ENCODE peak calls at places on chromosomes 7 and 10, in six cellular contexts. One of them, this sample, is unnamed. For H3K27me3 and H3K36me3, the result is how much of the 10 kb centered on the place peaks cover.

GRCh38 chr7:36175872-36176271 is 22.8 kb downstream of the EEPD1 start:
- DNase-seq in lower lobe of right lung: peak
- DNase-seq in mesenchymal stem cell: no peak
- DNase-seq in CD4-positive, alpha-beta memory T cell: no peak
- DNase-seq in BJ: no peak
- DNase-seq in cardiac muscle cell: no peak
- DNase-seq in this sample: no peak

GRCh38 chr10:63515002-63515763 is 6.0 kb upstream of the REEP3 start:
- DNase-seq in lower lobe of right lung: no peak
- DNase-seq in mesenchymal stem cell: peak
- DNase-seq in CD4-positive, alpha-beta memory T cell: peak
- DNase-seq in BJ: no peak
- DNase-seq in cardiac muscle cell: peak
- DNase-seq in this sample: peak

GRCh38 chr7:86667732-86668131 is 24.0 kb downstream of the GRM3 start:
- DNase-seq in lower lobe of right lung: no peak
- DNase-seq in mesenchymal stem cell: no peak
- DNase-seq in CD4-positive, alpha-beta memory T cell: no peak
- DNase-seq in BJ: no peak
- DNase-seq in cardiac muscle cell: peak
- DNase-seq in this sample: no peak

GRCh38 chr10:57395921-57396320 is 871.8 kb downstream of the IPMK start:
- DNase-seq in lower lobe of right lung: no peak
- DNase-seq in mesenchymal stem cell: peak
- DNase-seq in CD4-positive, alpha-beta memory T cell: no peak
- DNase-seq in BJ: no peak
- DNase-seq in cardiac muscle cell: no peak
- DNase-seq in this sample: peak

GRCh38 chr10:86757110-86757790 is 831 bp downstream of the BMPR1A start:
- DNase-seq in lower lobe of right lung: peak
- DNase-seq in mesenchymal stem cell: peak
- DNase-seq in CD4-positive, alpha-beta memory T cell: no peak
- DNase-seq in BJ: no peak
- DNase-seq in cardiac muscle cell: peak
- DNase-seq in this sample: peak

GRCh38 chr10:53358536-53358935 is 586.0 kb upstream of the MBL2 start:
- DNase-seq in lower lobe of right lung: no peak
- DNase-seq in mesenchymal stem cell: no peak
- DNase-seq in CD4-positive, alpha-beta memory T cell: no peak
- DNase-seq in BJ: no peak
- DNase-seq in cardiac muscle cell: no peak
- DNase-seq in this sample: no peak

GRCh38 chr7:16900212-16900768 is 18.5 kb upstream of the AGR3 start:
- DNase-seq in lower lobe of right lung: no peak
- DNase-seq in mesenchymal stem cell: no peak
- DNase-seq in CD4-positive, alpha-beta memory T cell: no peak
- DNase-seq in BJ: no peak
- DNase-seq in cardiac muscle cell: no peak
- DNase-seq in this sample: peak

GRCh38 chr7:70752794-70753241 is 379.1 kb upstream of the GALNT17 start:
- DNase-seq in lower lobe of right lung: no peak
- DNase-seq in mesenchymal stem cell: peak
- DNase-seq in CD4-positive, alpha-beta memory T cell: no peak
- DNase-seq in BJ: no peak
- DNase-seq in cardiac muscle cell: no peak
- DNase-seq in this sample: no peak

GRCh38 chr10:71608863-71609768 is 110.5 kb downstream of the C10orf105 start:
- DNase-seq in lower lobe of right lung: peak
- DNase-seq in mesenchymal stem cell: peak
- DNase-seq in CD4-positive, alpha-beta memory T cell: peak
- DNase-seq in BJ: no peak
- DNase-seq in cardiac muscle cell: peak
- DNase-seq in this sample: peak

GRCh38 chr10:52644678-52645434 is 127.7 kb downstream of the MBL2 start:
- DNase-seq in lower lobe of right lung: no peak
- DNase-seq in mesenchymal stem cell: peak
- DNase-seq in CD4-positive, alpha-beta memory T cell: no peak
- DNase-seq in BJ: no peak
- DNase-seq in cardiac muscle cell: peak
- DNase-seq in this sample: peak

GRCh38 chr10:74419491-74420466 is 268.8 kb downstream of the ADK start:
- DNase-seq in lower lobe of right lung: no peak
- DNase-seq in mesenchymal stem cell: peak
- DNase-seq in CD4-positive, alpha-beta memory T cell: peak
- DNase-seq in BJ: no peak
- DNase-seq in cardiac muscle cell: no peak
- DNase-seq in this sample: peak

GRCh38 chr7:50293509-50294179 is 10.9 kb upstream of the IKZF1 start:
- DNase-seq in lower lobe of right lung: no peak
- DNase-seq in mesenchymal stem cell: no peak
- DNase-seq in CD4-positive, alpha-beta memory T cell: no peak
- DNase-seq in BJ: no peak
- DNase-seq in cardiac muscle cell: no peak
- DNase-seq in this sample: no peak

GRCh38 chr10:132064771-132065437 is 842 bp upstream of the JAKMIP3 start:
- DNase-seq in lower lobe of right lung: no peak
- DNase-seq in mesenchymal stem cell: no peak
- DNase-seq in CD4-positive, alpha-beta memory T cell: no peak
- DNase-seq in BJ: no peak
- DNase-seq in cardiac muscle cell: peak
- DNase-seq in this sample: no peak

GRCh38 chr7:129611246-129612111 is at the start of gene NRF1:
- DNase-seq in lower lobe of right lung: peak
- DNase-seq in mesenchymal stem cell: peak
- DNase-seq in CD4-positive, alpha-beta memory T cell: peak
- DNase-seq in BJ: peak
- DNase-seq in cardiac muscle cell: peak
- DNase-seq in this sample: peak

GRCh38 chr10:43055991-43056567 is 20.8 kb upstream of the RET start:
- DNase-seq in lower lobe of right lung: peak
- DNase-seq in mesenchymal stem cell: no peak
- DNase-seq in CD4-positive, alpha-beta memory T cell: no peak
- DNase-seq in BJ: no peak
- DNase-seq in cardiac muscle cell: no peak
- DNase-seq in this sample: no peak

GRCh38 chr10:3782456-3783312 is 2.3 kb downstream of the KLF6 start:
- DNase-seq in lower lobe of right lung: peak
- DNase-seq in mesenchymal stem cell: peak
- DNase-seq in CD4-positive, alpha-beta memory T cell: peak
- DNase-seq in BJ: peak
- DNase-seq in cardiac muscle cell: peak
- DNase-seq in this sample: peak

GRCh38 chr10:82757907-82758306 is 882.9 kb downstream of the NRG3 start:
- DNase-seq in lower lobe of right lung: no peak
- DNase-seq in mesenchymal stem cell: no peak
- DNase-seq in CD4-positive, alpha-beta memory T cell: no peak
- DNase-seq in BJ: no peak
- DNase-seq in cardiac muscle cell: no peak
- DNase-seq in this sample: no peak

GRCh38 chr10:27153855-27154198 is 357 bp downstream of the YME1L1 start:
- DNase-seq in lower lobe of right lung: no peak
- DNase-seq in mesenchymal stem cell: no peak
- DNase-seq in CD4-positive, alpha-beta memory T cell: no peak
- DNase-seq in BJ: no peak
- DNase-seq in cardiac muscle cell: peak
- DNase-seq in this sample: peak

GRCh38 chr7:50303082-50303893 is 1.2 kb upstream of the IKZF1 start:
- DNase-seq in lower lobe of right lung: no peak
- DNase-seq in mesenchymal stem cell: no peak
- DNase-seq in CD4-positive, alpha-beta memory T cell: peak
- DNase-seq in BJ: no peak
- DNase-seq in cardiac muscle cell: no peak
- DNase-seq in this sample: no peak

GRCh38 chr10:122471531-122472177 is 10.3 kb downstream of the HTRA1 start:
- DNase-seq in lower lobe of right lung: no peak
- DNase-seq in mesenchymal stem cell: no peak
- DNase-seq in CD4-positive, alpha-beta memory T cell: no peak
- DNase-seq in BJ: no peak
- DNase-seq in cardiac muscle cell: no peak
- DNase-seq in this sample: peak

GRCh38 chr7:30225863-30226361 is 58.5 kb upstream of the ZNRF2 start:
- DNase-seq in lower lobe of right lung: peak
- DNase-seq in mesenchymal stem cell: peak
- DNase-seq in CD4-positive, alpha-beta memory T cell: no peak
- DNase-seq in BJ: no peak
- DNase-seq in cardiac muscle cell: peak
- DNase-seq in this sample: peak

GRCh38 chr10:89062861-89063260 is 72.3 kb downstream of the FAS start:
- DNase-seq in lower lobe of right lung: no peak
- DNase-seq in mesenchymal stem cell: no peak
- DNase-seq in CD4-positive, alpha-beta memory T cell: no peak
- DNase-seq in BJ: no peak
- DNase-seq in cardiac muscle cell: no peak
- DNase-seq in this sample: no peak

GRCh38 chr10:5563991-5564536 is 39.3 kb downstream of the CALML3 start:
- DNase-seq in lower lobe of right lung: peak
- DNase-seq in mesenchymal stem cell: peak
- DNase-seq in CD4-positive, alpha-beta memory T cell: peak
- DNase-seq in BJ: no peak
- DNase-seq in cardiac muscle cell: no peak
- DNase-seq in this sample: peak

GRCh38 chr7:123305840-123306375 is 106.1 kb upstream of the SLC13A1 start:
- DNase-seq in lower lobe of right lung: no peak
- DNase-seq in mesenchymal stem cell: no peak
- DNase-seq in CD4-positive, alpha-beta memory T cell: no peak
- DNase-seq in BJ: no peak
- DNase-seq in cardiac muscle cell: no peak
- DNase-seq in this sample: no peak

GRCh38 chr10:122786269-122786668 is 59.4 kb downstream of the CUZD1 start:
- DNase-seq in lower lobe of right lung: no peak
- DNase-seq in mesenchymal stem cell: no peak
- DNase-seq in CD4-positive, alpha-beta memory T cell: peak
- DNase-seq in BJ: no peak
- DNase-seq in cardiac muscle cell: peak
- DNase-seq in this sample: peak

GRCh38 chr10:13712799-13713581 is 126.2 kb downstream of the PRPF18 start:
- DNase-seq in lower lobe of right lung: peak
- DNase-seq in mesenchymal stem cell: peak
- DNase-seq in CD4-positive, alpha-beta memory T cell: no peak
- DNase-seq in BJ: peak
- DNase-seq in cardiac muscle cell: no peak
- DNase-seq in this sample: peak

GRCh38 chr7:137932881-137933269 is 69.0 kb downstream of the CREB3L2 start:
- DNase-seq in lower lobe of right lung: no peak
- DNase-seq in mesenchymal stem cell: peak
- DNase-seq in CD4-positive, alpha-beta memory T cell: no peak
- DNase-seq in BJ: peak
- DNase-seq in cardiac muscle cell: no peak
- DNase-seq in this sample: peak

GRCh38 chr7:43112941-43113621 is 634 bp downstream of the HECW1 start:
- DNase-seq in lower lobe of right lung: no peak
- DNase-seq in mesenchymal stem cell: peak
- DNase-seq in CD4-positive, alpha-beta memory T cell: no peak
- DNase-seq in BJ: no peak
- DNase-seq in cardiac muscle cell: peak
- DNase-seq in this sample: no peak
- H3K27me3 ChIP-seq in lower lobe of right lung: half or more
- H3K27me3 ChIP-seq in mesenchymal stem cell: under half
- H3K27me3 ChIP-seq in CD4-positive, alpha-beta memory T cell: under half
- H3K27me3 ChIP-seq in BJ: under half
- H3K27me3 ChIP-seq in cardiac muscle cell: half or more
- H3K27me3 ChIP-seq in this sample: under half

DNA sequence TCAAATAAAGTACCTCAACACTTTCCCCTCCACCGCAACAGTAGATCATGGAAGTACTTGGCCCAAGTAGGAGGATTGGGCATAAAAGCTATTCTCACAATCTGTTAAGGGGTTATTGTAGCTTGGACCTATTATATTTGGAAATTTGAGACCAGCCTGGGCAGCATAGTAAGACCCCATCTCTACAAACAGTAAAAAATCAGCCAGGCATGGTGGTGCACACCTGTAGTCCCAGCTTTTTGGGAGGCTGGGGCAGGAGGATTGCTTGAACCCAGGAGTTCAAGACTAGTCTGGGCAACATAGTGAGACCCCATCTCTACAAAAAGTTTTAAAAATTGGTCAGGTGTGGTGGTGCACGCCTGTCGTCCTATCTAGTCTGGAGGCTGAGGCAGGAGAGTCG is 13.2 kb downstream of the PRKRIP1 start:
- DNase-seq in lower lobe of right lung: no peak
- DNase-seq in mesenchymal stem cell: no peak
- DNase-seq in CD4-positive, alpha-beta memory T cell: no peak
- DNase-seq in BJ: no peak
- DNase-seq in cardiac muscle cell: no peak
- DNase-seq in this sample: no peak
- H3K36me3 ChIP-seq in lower lobe of right lung: half or more
- H3K36me3 ChIP-seq in mesenchymal stem cell: half or more
- H3K36me3 ChIP-seq in CD4-positive, alpha-beta memory T cell: half or more
- H3K36me3 ChIP-seq in BJ: under half
- H3K36me3 ChIP-seq in cardiac muscle cell: half or more
- H3K36me3 ChIP-seq in this sample: under half

DNA sequence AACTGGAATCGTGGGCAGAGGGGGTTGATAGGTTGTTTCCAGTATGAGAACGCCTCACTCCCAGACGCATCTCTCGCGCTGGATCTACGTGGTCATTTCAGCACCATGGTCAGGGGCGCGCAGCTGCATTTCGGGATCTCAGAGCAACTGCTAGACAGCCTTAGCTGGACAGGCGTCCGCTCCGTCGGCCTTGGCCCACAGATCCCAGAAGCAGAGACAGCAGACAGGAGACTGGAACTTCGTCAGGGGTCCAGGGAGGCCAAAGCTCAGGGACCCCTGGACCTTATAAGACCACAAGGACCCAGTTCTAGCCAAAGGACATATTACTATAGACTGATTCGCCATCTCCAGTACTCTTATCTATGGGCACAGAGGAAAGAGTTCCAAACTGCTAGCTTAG is 5.3 kb downstream of the NEUROG3 start:
- DNase-seq in lower lobe of right lung: no peak
- DNase-seq in mesenchymal stem cell: peak
- DNase-seq in CD4-positive, alpha-beta memory T cell: no peak
- DNase-seq in BJ: no peak
- DNase-seq in cardiac muscle cell: peak
- DNase-seq in this sample: peak
- H3K27me3 ChIP-seq in lower lobe of right lung: half or more
- H3K27me3 ChIP-seq in mesenchymal stem cell: half or more
- H3K27me3 ChIP-seq in CD4-positive, alpha-beta memory T cell: under half
- H3K27me3 ChIP-seq in BJ: under half
- H3K27me3 ChIP-seq in cardiac muscle cell: half or more
- H3K27me3 ChIP-seq in this sample: under half

GRCh38 chr10:68987611-68988010 is 992 bp upstream of the KIFBP start:
- DNase-seq in lower lobe of right lung: no peak
- DNase-seq in mesenchymal stem cell: no peak
- DNase-seq in CD4-positive, alpha-beta memory T cell: no peak
- DNase-seq in BJ: no peak
- DNase-seq in cardiac muscle cell: no peak
- DNase-seq in this sample: no peak

GRCh38 chr10:68981074-68981473 is 7.5 kb upstream of the KIFBP start:
- DNase-seq in lower lobe of right lung: no peak
- DNase-seq in mesenchymal stem cell: peak
- DNase-seq in CD4-positive, alpha-beta memory T cell: no peak
- DNase-seq in BJ: no peak
- DNase-seq in cardiac muscle cell: no peak
- DNase-seq in this sample: no peak

DNA sequence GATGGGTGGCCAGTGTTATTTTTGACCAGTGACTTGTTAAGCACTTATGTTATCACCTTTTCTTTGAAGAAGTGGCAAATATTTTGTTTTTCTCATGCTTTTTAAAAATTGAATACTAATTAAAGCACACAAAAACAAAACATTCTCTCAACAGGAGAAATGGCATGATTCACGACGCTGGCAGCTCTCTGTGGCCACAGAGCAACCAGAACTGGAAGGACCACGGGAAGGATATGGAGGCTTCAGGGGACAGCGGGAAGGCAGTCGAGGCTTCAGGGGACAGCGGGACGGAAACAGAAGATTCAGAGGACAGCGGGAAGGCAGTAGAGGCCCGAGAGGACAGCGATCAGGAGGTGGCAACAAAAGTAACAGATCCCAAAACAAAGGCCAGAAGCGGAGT is 6.2 kb upstream of the KIFBP start:
- DNase-seq in lower lobe of right lung: no peak
- DNase-seq in mesenchymal stem cell: no peak
- DNase-seq in CD4-positive, alpha-beta memory T cell: no peak
- DNase-seq in BJ: no peak
- DNase-seq in cardiac muscle cell: no peak
- DNase-seq in this sample: no peak
- H3K36me3 ChIP-seq in lower lobe of right lung: half or more
- H3K36me3 ChIP-seq in mesenchymal stem cell: half or more
- H3K36me3 ChIP-seq in CD4-positive, alpha-beta memory T cell: under half
- H3K36me3 ChIP-seq in BJ: under half
- H3K36me3 ChIP-seq in cardiac muscle cell: under half
- H3K36me3 ChIP-seq in this sample: under half